ENCODE peak calls at places on chromosomes 7 and 10, in seven cellular contexts. W, T, S, P, C, R and J are unnamed samples.

GRCh38 chr10:42984761-42985325 is 92.0 kb upstream of the RET start:
- DNase-seq in W (no peak), T (no peak), S (no peak), P (no peak), C (no peak), R (no peak), J (no peak)

GRCh38 chr7:1466524-1467271 is 7.4 kb upstream of the MICALL2 start:
- DNase-seq in W (no peak), T (peak), S (no peak), P (peak), C (no peak), R (peak), J (no peak)

GRCh38 chr7:15567036-15567435 is 5.2 kb upstream of the AGMO start:
- DNase-seq in W (no peak), T (no peak), S (no peak), P (no peak), C (no peak), R (no peak), J (no peak)

GRCh38 chr10:71769279-71769823 is 4.0 kb downstream of the VSIR start:
- DNase-seq in W (no peak), T (no peak), S (peak), P (no peak), C (no peak), R (no peak), J (no peak)

GRCh38 chr10:94500063-94500462 is 45.5 kb upstream of the HELLS start:
- DNase-seq in W (no peak), T (peak), S (no peak), P (peak), C (no peak), R (no peak), J (peak)

GRCh38 chr7:63093481-63093880 is 905.2 kb upstream of the ZNF722 start:
- DNase-seq in W (no peak), T (no peak), S (no peak), P (no peak), C (no peak), R (no peak), J (peak)

GRCh38 chr10:102785818-102786217 is 42.1 kb downstream of the WBP1L start:
- DNase-seq in W (no peak), T (no peak), S (no peak), P (no peak), C (no peak), R (no peak), J (no peak)

GRCh38 chr7:67462781-67463191 is 466.2 kb downstream of the TYW1 start:
- DNase-seq in W (no peak), T (peak), S (no peak), P (no peak), C (no peak), R (no peak), J (peak)

GRCh38 chr7:519429-519973 is at the start of gene PDGFA:
- DNase-seq in W (no peak), T (peak), S (no peak), P (no peak), C (no peak), R (peak), J (peak)

GRCh38 chr10:109958059-109958458 is 34.7 kb upstream of the XPNPEP1 start:
- DNase-seq in W (no peak), T (no peak), S (no peak), P (no peak), C (no peak), R (no peak), J (no peak)

GRCh38 chr7:75662579-75663301 is 76.0 kb downstream of the HIP1 start:
- DNase-seq in W (no peak), T (no peak), S (peak), P (no peak), C (no peak), R (no peak), J (no peak)

GRCh38 chr7:142754681-142755575 is 5.7 kb downstream of the PRSS1 start:
- DNase-seq in W (no peak), T (no peak), S (no peak), P (no peak), C (no peak), R (no peak), J (no peak)

GRCh38 chr10:133177380-133178157 is 17.6 kb downstream of the KNDC1 start:
- DNase-seq in W (no peak), T (no peak), S (no peak), P (no peak), C (no peak), R (no peak), J (no peak)

GRCh38 chr10:58107506-58107905 is 160.2 kb downstream of the IPMK start:
- DNase-seq in W (no peak), T (no peak), S (no peak), P (no peak), C (no peak), R (no peak), J (no peak)

GRCh38 chr10:110448682-110449418 is 48.9 kb upstream of the DUSP5 start:
- DNase-seq in W (no peak), T (no peak), S (no peak), P (no peak), C (no peak), R (no peak), J (no peak)

GRCh38 chr7:17304926-17305325 is 6.5 kb downstream of the AHR start:
- DNase-seq in W (peak), T (no peak), S (no peak), P (no peak), C (no peak), R (no peak), J (no peak)

GRCh38 chr10:114694735-114695134 is 36.7 kb upstream of the ABLIM1 start:
- DNase-seq in W (peak), T (peak), S (no peak), P (peak), C (no peak), R (peak), J (no peak)

GRCh38 chr10:78292987-78293865 is 259.6 kb downstream of the RPS24 start:
- DNase-seq in W (no peak), T (peak), S (no peak), P (peak), C (no peak), R (no peak), J (no peak)

GRCh38 chr10:3811331-3811870 is 26.4 kb upstream of the KLF6 start:
- DNase-seq in W (no peak), T (no peak), S (peak), P (no peak), C (no peak), R (no peak), J (no peak)

GRCh38 chr10:27815846-27816245 is 70.2 kb upstream of the MKX start:
- DNase-seq in W (no peak), T (no peak), S (no peak), P (no peak), C (no peak), R (no peak), J (no peak)

GRCh38 chr10:26982058-26982457 is 118.2 kb downstream of the ANKRD26 start:
- DNase-seq in W (no peak), T (no peak), S (no peak), P (no peak), C (no peak), R (no peak), J (no peak)

GRCh38 chr7:13024323-13024722 is 336.9 kb downstream of the ARL4A start:
- DNase-seq in W (no peak), T (no peak), S (no peak), P (no peak), C (no peak), R (no peak), J (no peak)

GRCh38 chr10:125343118-125343752 is 182.9 kb upstream of the CTBP2 start:
- DNase-seq in W (peak), T (peak), S (no peak), P (peak), C (no peak), R (peak), J (no peak)

GRCh38 chr7:105014725-105015630 is 973 bp downstream of the KMT2E start:
- DNase-seq in W (no peak), T (peak), S (no peak), P (peak), C (no peak), R (peak), J (no peak)

GRCh38 chr7:18916826-18917225 is 200.6 kb downstream of the TWIST1 start:
- DNase-seq in W (no peak), T (no peak), S (no peak), P (no peak), C (no peak), R (no peak), J (no peak)

GRCh38 chr10:34507217-34507616 is 307.9 kb downstream of the PARD3 start:
- DNase-seq in W (no peak), T (no peak), S (no peak), P (no peak), C (no peak), R (no peak), J (no peak)

GRCh38 chr10:48608279-48608681 is 3.4 kb upstream of the ARHGAP22 start:
- DNase-seq in W (peak), T (peak), S (peak), P (peak), C (peak), R (peak), J (peak)

GRCh38 chr7:103613655-103614642 is 167.9 kb upstream of the SLC26A5 start:
- DNase-seq in W (no peak), T (peak), S (no peak), P (peak), C (no peak), R (peak), J (no peak)

GRCh38 chr10:24438800-24439199 is 229.9 kb downstream of the KIAA1217 start:
- DNase-seq in W (no peak), T (no peak), S (no peak), P (no peak), C (no peak), R (no peak), J (no peak)

GRCh38 chr10:55410415-55410885 is 609.4 kb upstream of the PCDH15 start:
- DNase-seq in W (no peak), T (peak), S (no peak), P (no peak), C (peak), R (no peak), J (peak)

GRCh38 chr10:34045571-34046190 is 711.2 kb upstream of the NRP1 start:
- DNase-seq in W (no peak), T (no peak), S (no peak), P (no peak), C (no peak), R (no peak), J (no peak)

DNA sequence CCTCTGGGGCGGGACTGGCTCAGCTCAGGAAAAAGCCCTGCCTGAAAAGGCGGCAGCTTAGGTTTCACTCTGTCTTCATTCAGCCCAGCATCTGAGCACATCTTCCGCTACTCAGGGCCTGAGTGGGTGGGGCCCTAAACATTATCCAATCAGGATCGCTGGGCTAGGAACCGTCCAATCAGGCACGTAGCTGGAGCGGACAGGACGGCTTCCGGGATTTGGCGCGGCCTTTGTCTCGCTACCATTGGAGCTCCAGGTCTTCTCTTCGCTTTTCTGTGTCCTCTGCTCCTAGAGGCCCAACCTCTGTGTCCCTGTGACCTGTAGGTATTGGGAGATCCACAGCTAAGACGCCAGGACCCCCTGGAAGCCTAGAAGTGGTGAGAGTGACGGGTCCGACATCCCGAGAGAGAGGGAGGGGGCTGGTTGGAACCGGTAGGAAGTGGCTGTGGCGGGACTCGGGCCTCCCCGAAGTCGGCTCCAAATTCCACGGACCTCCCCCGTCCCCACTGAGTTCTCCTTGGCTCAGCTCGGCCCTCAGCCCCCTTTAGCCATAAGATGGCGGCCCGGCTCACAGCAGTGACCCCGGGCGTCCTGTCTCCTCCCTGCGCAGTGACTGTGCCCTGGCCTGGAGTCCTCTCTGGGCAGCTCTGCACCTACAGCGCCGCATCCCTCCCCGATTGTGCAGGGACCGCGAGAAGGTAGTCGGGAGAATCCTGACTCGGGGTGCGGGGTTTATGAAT is 99.1 kb downstream of the ZNF680 start:
- DNase-seq in W (no peak), T (peak), S (no peak), P (no peak), C (no peak), R (peak), J (peak)
- TF ChIP-seq JUND in W (no peak), T (no peak), S (no peak), P (no peak), C (no peak), R (no peak), J (no peak)

GRCh38 chr10:117927871-117928270 is 118.9 kb downstream of the RAB11FIP2 start:
- DNase-seq in W (no peak), T (no peak), S (no peak), P (no peak), C (no peak), R (no peak), J (no peak)
- TF ChIP-seq JUND in W (no peak), T (no peak), S (no peak), P (no peak), C (no peak), R (no peak), J (no peak)

GRCh38 chr10:32687116-32687515 is 241.2 kb downstream of the CCDC7 start:
- DNase-seq in W (no peak), T (no peak), S (no peak), P (no peak), C (no peak), R (no peak), J (no peak)
- TF ChIP-seq JUND in W (no peak), T (no peak), S (no peak), P (no peak), C (no peak), R (no peak), J (no peak)

DNA sequence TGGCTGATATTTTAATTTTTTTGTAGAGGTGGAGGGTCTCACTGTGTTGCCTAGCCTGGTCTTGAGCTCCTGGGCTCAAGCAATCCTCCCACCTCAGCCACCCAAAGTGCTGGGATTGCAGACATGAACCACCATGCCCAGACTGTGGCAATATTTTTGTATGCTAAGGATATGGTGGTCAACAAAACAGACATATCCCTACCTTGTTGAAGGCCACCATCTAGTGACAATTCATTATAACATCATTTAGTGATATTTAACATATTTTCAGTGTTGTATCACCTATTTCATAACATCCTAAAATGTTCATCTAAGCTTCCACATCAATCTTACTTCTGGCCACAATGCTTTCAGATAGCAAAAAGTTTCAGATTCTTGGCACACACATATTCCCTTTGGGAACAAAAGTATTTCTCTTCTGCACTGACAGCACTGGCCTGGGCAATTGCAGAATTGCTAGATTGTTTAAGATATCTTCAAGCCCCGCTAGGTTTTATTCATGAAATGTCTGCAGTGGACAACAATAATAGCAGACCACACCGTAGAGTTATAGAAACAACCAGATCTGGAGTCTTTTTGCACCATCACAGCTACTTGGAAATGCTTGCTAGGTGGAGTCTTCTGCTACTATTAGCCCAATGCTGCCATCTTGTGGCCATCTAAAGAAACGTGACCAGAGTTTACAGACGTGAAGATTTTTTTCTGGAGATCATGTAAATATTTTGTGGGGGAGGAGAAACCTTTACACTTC is 58.4 kb downstream of the DNAJC12 start:
- DNase-seq in W (peak), T (peak), S (no peak), P (peak), C (no peak), R (peak), J (peak)
- TF ChIP-seq JUND in W (no peak), T (no peak), S (no peak), P (no peak), C (no peak), R (peak), J (no peak)

GRCh38 chr10:13739178-13739577 is 152.4 kb downstream of the PRPF18 start:
- DNase-seq in W (no peak), T (no peak), S (no peak), P (no peak), C (no peak), R (no peak), J (no peak)

GRCh38 chr10:13743101-13743693 is 156.4 kb downstream of the PRPF18 start:
- DNase-seq in W (no peak), T (no peak), S (peak), P (no peak), C (no peak), R (no peak), J (no peak)

GRCh38 chr10:13741438-13741837 is 154.7 kb downstream of the PRPF18 start:
- DNase-seq in W (no peak), T (no peak), S (no peak), P (no peak), C (no peak), R (no peak), J (no peak)

GRCh38 chr10:13743963-13744362 is 157.2 kb downstream of the PRPF18 start:
- DNase-seq in W (no peak), T (no peak), S (no peak), P (no peak), C (no peak), R (no peak), J (no peak)

GRCh38 chr10:13740416-13740815 is 153.7 kb downstream of the PRPF18 start:
- DNase-seq in W (no peak), T (no peak), S (no peak), P (no peak), C (no peak), R (no peak), J (no peak)
- TF ChIP-seq JUND in W (no peak), T (no peak), S (no peak), P (no peak), C (no peak), R (no peak), J (no peak)

GRCh38 chr7:79337722-79338121 is 115.7 kb downstream of the MAGI2 start:
- DNase-seq in W (no peak), T (no peak), S (no peak), P (no peak), C (no peak), R (no peak), J (no peak)

GRCh38 chr7:79334841-79335240 is 118.6 kb downstream of the MAGI2 start:
- DNase-seq in W (no peak), T (no peak), S (no peak), P (no peak), C (no peak), R (no peak), J (no peak)

GRCh38 chr7:79329464-79329863 is 124.0 kb downstream of the MAGI2 start:
- DNase-seq in W (no peak), T (no peak), S (no peak), P (no peak), C (no peak), R (no peak), J (no peak)

GRCh38 chr7:79332091-79332490 is 121.4 kb downstream of the MAGI2 start:
- DNase-seq in W (no peak), T (no peak), S (no peak), P (no peak), C (no peak), R (no peak), J (no peak)
- TF ChIP-seq JUND in W (no peak), T (no peak), S (no peak), P (no peak), C (no peak), R (no peak), J (no peak)

GRCh38 chr7:93569189-93569588 is 5.3 kb downstream of the CALCR start:
- DNase-seq in W (no peak), T (no peak), S (no peak), P (no peak), C (no peak), R (no peak), J (no peak)

GRCh38 chr7:93574646-93575554 is at the start of gene CALCR:
- DNase-seq in W (no peak), T (peak), S (no peak), P (no peak), C (no peak), R (no peak), J (peak)

GRCh38 chr7:93578762-93579161 is 4.2 kb upstream of the CALCR start:
- DNase-seq in W (no peak), T (no peak), S (no peak), P (peak), C (no peak), R (no peak), J (no peak)

GRCh38 chr7:93575555-93576397 is 1.3 kb upstream of the CALCR start:
- DNase-seq in W (no peak), T (peak), S (no peak), P (no peak), C (no peak), R (no peak), J (no peak)

GRCh38 chr7:93574269-93574645 is 267 bp downstream of the CALCR start:
- DNase-seq in W (no peak), T (peak), S (no peak), P (no peak), C (no peak), R (no peak), J (peak)
- TF ChIP-seq JUND in W (no peak), T (no peak), S (no peak), P (no peak), C (no peak), R (no peak), J (no peak)